ENCODE peak calls at places on chromosome 11, in four cellular contexts. W is body of pancreas; Z is uterus; S is CD4-positive, alpha-beta T cell. H is an unnamed sample.

GRCh38 chr11:70233511-70233919 is 30.4 kb downstream of the FADD start:
- DNase-seq in W (no peak), Z (no peak), S (no peak), H (peak)

GRCh38 chr11:65911682-65912568 is 6.9 kb downstream of the C11orf68 start:
- DNase-seq in W (peak), Z (peak), S (no peak), H (peak)

GRCh38 chr11:7600205-7600775 is 73.0 kb downstream of the CYB5R2 start:
- DNase-seq in W (peak), Z (no peak), S (no peak), H (peak)

GRCh38 chr11:77003954-77004353 is 30.2 kb upstream of the B3GNT6 start:
- DNase-seq in W (no peak), Z (no peak), S (no peak), H (no peak)

GRCh38 chr11:126918556-126918955 is 82.0 kb downstream of the KIRREL3 start:
- DNase-seq in W (no peak), Z (no peak), S (no peak), H (no peak)

GRCh38 chr11:7579226-7579825 is 65.5 kb downstream of the PPFIBP2 start:
- DNase-seq in W (no peak), Z (no peak), S (no peak), H (no peak)

GRCh38 chr11:20363149-20363499 is 390 bp upstream of the HTATIP2 start:
- DNase-seq in W (no peak), Z (no peak), S (no peak), H (no peak)

GRCh38 chr11:72330131-72330727 is 86.3 kb upstream of the PHOX2A start:
- DNase-seq in W (no peak), Z (no peak), S (no peak), H (no peak)

GRCh38 chr11:75219869-75220268 is 20.7 kb upstream of the TPBGL start:
- DNase-seq in W (no peak), Z (no peak), S (no peak), H (no peak)

GRCh38 chr11:125228425-125228824 is 63.9 kb downstream of the PKNOX2 start:
- DNase-seq in W (no peak), Z (no peak), S (no peak), H (no peak)

GRCh38 chr11:59216654-59217640 is 4.2 kb upstream of the MPEG1 start:
- DNase-seq in W (peak), Z (peak), S (no peak), H (peak)

GRCh38 chr11:129944696-129945095 is 49.3 kb upstream of the NFRKB start:
- DNase-seq in W (no peak), Z (no peak), S (no peak), H (no peak)

GRCh38 chr11:20599424-20600346 is at the start of gene SLC6A5:
- DNase-seq in W (peak), Z (no peak), S (no peak), H (peak)

GRCh38 chr11:44329472-44330230 is 19.7 kb upstream of the ALX4 start:
- DNase-seq in W (no peak), Z (no peak), S (no peak), H (no peak)

GRCh38 chr11:48165426-48165825 is 51.2 kb upstream of the OR4B1 start:
- DNase-seq in W (no peak), Z (no peak), S (no peak), H (no peak)

GRCh38 chr11:46672381-46672839 is 28.0 kb downstream of the ARHGAP1 start:
- DNase-seq in W (no peak), Z (no peak), S (no peak), H (no peak)

GRCh38 chr11:101582242-101583052 is 1.4 kb downstream of the TRPC6 start:
- DNase-seq in W (no peak), Z (no peak), S (no peak), H (no peak)

GRCh38 chr11:122681731-122682130 is 26.2 kb downstream of the UBASH3B start:
- DNase-seq in W (no peak), Z (no peak), S (no peak), H (no peak)

GRCh38 chr11:2697871-2698270 is 1.9 kb downstream of the KCNQ1OT1 start:
- DNase-seq in W (peak), Z (no peak), S (no peak), H (no peak)

GRCh38 chr11:105181100-105181499 is 41.5 kb upstream of the CARD18 start:
- DNase-seq in W (no peak), Z (no peak), S (no peak), H (no peak)

GRCh38 chr11:104275992-104276391 is 112.0 kb upstream of the PDGFD start:
- DNase-seq in W (no peak), Z (no peak), S (no peak), H (no peak)

GRCh38 chr11:57546869-57547518 is 9.6 kb downstream of the SMTNL1 start:
- DNase-seq in W (no peak), Z (no peak), S (no peak), H (no peak)

GRCh38 chr11:70029831-70030811 is 48.0 kb upstream of the ANO1 start:
- DNase-seq in W (peak), Z (no peak), S (no peak), H (no peak)

GRCh38 chr11:22432331-22433065 is 94.3 kb downstream of the SLC17A6 start:
- DNase-seq in W (peak), Z (peak), S (no peak), H (no peak)

GRCh38 chr11:69878927-69879733 is 59.9 kb upstream of the FGF3 start:
- DNase-seq in W (no peak), Z (no peak), S (no peak), H (no peak)

GRCh38 chr11:79269923-79270322 is 170.9 kb downstream of the TENM4 start:
- DNase-seq in W (no peak), Z (no peak), S (no peak), H (no peak)

GRCh38 chr11:87454246-87454645 is 416.5 kb downstream of the TMEM135 start:
- DNase-seq in W (peak), Z (no peak), S (no peak), H (no peak)

GRCh38 chr11:29842061-29842460 is 174.8 kb downstream of the KCNA4 start:
- DNase-seq in W (no peak), Z (no peak), S (no peak), H (no peak)

GRCh38 chr11:129828301-129828836 is 12.7 kb downstream of the TMEM45B start:
- DNase-seq in W (peak), Z (no peak), S (no peak), H (peak)

GRCh38 chr11:10581481-10582019 is 13.1 kb upstream of the LYVE1 start:
- DNase-seq in W (peak), Z (no peak), S (no peak), H (no peak)

GRCh38 chr11:125481531-125481930 is 14.5 kb downstream of the FEZ1 start:
- DNase-seq in W (no peak), Z (no peak), S (no peak), H (no peak)

GRCh38 chr11:3723014-3723708 is 52.0 kb upstream of the CHRNA10 start:
- DNase-seq in W (no peak), Z (no peak), S (no peak), H (no peak)

GRCh38 chr11:116931206-116931953 is 94.0 kb upstream of the APOA1 start:
- DNase-seq in W (no peak), Z (no peak), S (no peak), H (no peak)

GRCh38 chr11:92087916-92088537 is 136.6 kb upstream of the FAT3 start:
- DNase-seq in W (no peak), Z (no peak), S (no peak), H (no peak)

DNA sequence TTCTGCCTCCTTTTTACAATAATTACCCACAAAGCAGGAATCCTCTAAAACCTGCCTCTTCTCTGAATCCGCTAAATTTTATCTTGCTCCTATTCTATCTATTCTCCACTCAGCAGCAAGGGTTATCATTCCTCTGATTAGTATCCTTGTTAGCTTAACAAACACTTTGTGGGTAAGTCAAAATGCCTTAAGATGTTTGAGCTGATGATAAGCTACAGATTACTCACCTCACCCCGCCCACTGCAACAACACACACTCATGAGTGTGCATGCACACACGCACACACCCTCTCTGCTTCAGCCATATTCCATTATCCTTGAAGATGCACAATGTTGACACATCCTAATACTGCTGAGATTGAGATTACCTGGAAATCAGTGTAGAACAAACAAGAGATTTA is 130.8 kb downstream of the BBOX1 start:
- DNase-seq in W (no peak), Z (no peak), S (no peak), H (no peak)
- TF ChIP-seq CTCF in W (no peak), Z (no peak), S (no peak), H (no peak)

DNA sequence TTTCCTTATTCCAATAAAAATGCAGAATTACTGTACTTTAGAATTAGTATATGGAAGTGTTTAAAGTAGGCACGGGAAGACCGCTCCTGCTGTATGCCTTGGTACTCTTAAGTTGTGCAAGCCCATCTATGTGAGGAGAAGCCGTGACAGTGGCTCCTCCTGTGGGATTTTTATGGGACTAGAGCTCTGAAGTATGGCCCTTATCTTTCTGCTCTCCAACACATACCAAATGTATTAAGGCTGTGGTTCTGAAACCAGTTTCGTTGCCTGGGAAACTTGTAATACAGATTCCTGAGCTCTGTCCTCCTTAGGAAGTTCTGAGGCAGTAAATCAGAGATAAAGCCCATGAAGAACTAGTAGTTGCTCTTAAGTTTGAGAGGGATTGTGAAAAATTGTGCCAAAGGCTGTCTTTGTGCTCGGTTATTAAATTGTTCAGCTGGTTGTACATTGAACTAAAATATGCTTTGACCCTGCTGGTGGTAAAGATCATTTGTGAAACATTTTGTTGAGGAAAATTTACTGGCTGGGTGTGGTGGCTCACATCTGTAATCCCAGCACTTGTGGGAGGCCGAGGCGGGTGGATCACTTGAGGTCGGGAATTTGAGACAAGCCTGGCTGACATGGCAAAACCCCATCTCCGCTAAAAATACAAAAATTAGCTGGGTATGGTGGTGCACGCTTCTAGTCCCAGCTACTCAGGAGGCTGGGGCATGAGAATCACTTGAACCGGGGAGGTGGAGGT is 29.3 kb downstream of the RTN3 start:
- DNase-seq in W (no peak), Z (peak), S (no peak), H (no peak)
- TF ChIP-seq CTCF in W (no peak), Z (peak), S (no peak), H (no peak)

DNA sequence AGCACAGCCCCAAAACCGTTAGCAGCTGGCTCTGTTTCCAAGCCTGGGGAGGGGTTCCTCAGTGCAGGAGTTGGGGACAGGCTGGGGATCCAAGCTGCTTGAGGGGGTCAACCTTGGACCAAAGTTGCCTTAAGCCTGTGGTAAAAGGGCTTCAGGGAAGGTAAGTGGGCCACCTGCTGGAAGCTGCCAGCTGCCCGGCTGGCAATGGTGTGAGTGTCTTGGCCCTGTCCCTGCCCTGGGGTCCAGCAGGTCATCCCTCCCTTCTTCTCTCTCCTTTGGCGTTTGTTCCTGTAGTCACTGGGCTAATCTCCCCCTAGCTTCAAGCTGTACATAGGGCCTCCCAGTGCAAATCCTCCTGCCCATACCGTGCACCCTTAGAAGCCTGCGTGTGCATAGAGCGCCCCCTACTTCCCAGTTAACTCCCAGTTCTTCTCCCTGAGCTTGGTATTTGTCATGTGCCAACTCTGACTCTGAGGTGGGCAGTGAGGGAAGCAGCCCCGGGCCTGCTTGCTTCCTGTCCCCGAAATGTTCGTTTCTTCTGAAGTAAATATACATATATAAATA is 4.4 kb downstream of the TMEM258 start:
- DNase-seq in W (peak), Z (no peak), S (no peak), H (peak)
- TF ChIP-seq CTCF in W (peak), Z (peak), S (no peak), H (peak)

GRCh38 chr11:119673389-119674336 is 55.3 kb downstream of the NECTIN1 start:
- DNase-seq in W (peak), Z (no peak), S (peak), H (no peak)
- TF ChIP-seq CTCF in W (no peak), Z (no peak), S (no peak), H (no peak)

DNA sequence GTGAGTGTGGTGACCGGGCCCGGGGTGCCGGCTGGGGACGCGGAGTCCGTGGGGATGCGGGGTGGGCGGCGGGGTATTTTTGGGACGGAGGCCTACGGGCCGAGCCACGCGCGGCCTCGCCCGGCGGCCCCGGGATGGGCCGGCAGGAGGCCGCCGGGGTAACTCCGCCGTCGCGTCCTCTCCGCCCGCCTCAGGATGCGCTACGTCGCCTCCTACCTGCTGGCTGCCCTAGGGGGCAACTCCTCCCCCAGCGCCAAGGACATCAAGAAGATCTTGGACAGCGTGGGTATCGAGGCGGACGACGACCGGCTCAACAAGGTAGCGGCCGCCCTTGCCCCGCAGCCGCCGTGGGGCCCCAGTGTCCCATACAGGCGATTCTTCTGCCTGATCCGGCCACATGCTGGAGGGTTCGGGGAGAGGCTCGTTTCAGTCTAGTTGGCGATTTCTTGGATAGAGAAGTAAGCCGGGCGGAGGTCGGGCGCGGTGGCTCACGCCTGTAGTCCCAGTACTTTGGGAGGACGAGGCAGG is 337 bp downstream of the RPLP2 start:
- DNase-seq in W (no peak), Z (no peak), S (no peak), H (no peak)
- TF ChIP-seq CTCF in W (no peak), Z (peak), S (no peak), H (no peak)

GRCh38 chr11:18203723-18204122 is 31.1 kb downstream of the MRGPRX4 start:
- DNase-seq in W (no peak), Z (no peak), S (no peak), H (peak)
- TF ChIP-seq CTCF in W (no peak), Z (no peak), S (no peak), H (peak)

GRCh38 chr11:37623778-37624177 is 1025.7 kb upstream of the RAG2 start:
- DNase-seq in W (no peak), Z (no peak), S (no peak), H (no peak)
- TF ChIP-seq CTCF in W (no peak), Z (no peak), S (no peak), H (no peak)

DNA sequence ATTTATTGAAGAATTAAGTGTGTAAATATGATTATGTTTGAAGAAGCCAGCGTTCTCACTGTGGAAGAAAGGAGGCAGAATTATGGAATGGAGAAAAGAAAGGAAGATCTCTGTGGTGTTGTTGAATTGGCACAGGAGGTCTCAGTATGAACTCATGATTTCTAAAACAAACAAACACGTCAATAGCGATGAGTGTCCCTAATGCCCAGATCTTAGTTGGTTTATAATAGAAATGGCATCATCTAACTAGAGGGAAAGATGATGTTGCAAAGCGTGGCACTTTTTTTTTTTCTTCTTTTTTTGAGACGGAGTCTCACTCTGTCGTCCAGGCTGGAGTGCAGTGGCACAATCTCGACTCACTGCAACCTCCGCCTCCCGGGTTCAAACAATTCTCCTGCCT is 39.2 kb upstream of the SLN start:
- DNase-seq in W (no peak), Z (no peak), S (no peak), H (no peak)
- TF ChIP-seq CTCF in W (no peak), Z (no peak), S (no peak), H (no peak)

DNA sequence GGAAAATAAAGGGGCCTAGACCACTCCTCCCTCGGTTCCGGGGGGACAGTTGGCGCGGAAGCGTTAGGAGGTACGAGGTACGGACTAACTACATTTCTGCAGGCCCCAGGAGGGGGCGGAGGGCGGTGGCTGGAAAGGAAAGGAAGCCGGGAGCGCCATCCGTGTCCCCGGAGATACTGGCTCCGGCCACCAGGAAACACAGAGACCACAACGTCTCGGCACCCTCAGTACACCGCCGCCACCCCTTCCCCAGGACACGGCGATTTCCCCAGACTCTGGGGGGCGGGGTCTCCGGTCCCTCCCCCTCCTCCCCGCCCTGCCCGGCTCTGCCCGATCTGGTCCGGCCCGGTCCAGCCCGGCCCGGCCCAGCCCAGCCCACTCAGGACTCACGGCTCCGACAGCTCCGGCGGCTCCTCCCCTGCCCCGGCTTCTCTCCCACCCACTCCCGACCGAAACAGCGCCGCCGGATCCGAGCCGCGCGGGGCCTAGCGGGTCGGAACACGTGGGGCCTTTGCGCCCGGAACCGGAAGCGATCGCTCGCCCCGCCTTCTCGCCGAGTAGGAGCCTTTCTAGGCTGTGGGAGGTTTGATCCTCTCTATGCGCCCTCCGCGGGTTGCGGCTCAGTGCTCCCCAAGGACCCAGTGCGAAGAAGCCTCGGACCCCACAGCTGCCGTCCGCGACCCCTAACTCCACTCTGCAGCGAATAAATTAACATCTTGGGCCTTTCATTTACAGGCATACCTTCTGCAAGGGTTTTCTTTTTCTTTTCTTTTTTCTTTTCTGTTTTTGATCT is at the start of gene ZNF202:
- DNase-seq in W (peak), Z (peak), S (peak), H (peak)
- TF ChIP-seq CTCF in W (peak), Z (no peak), S (no peak), H (no peak)

GRCh38 chr11:109849946-109850345 is 243.2 kb upstream of the ZC3H12C start:
- DNase-seq in W (no peak), Z (no peak), S (no peak), H (no peak)

DNA sequence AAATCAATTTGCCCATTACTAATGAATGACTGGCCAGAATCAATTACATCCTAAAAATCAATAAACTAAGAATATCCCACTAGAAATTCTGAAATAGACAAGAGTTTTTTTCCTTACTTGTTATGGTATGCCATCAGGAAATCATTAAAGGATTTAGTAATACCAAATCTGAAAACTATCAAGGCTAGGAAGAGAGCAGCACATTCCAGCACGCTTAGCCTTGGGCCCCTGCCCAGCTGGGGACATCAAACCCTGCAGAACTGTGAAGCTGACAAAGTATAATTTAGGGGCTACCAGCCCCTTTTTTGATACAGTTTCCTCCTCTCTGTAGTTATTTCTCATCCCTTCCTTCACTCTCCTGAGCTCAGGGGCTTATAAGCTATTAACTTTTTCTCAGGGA is 247.8 kb upstream of the ZC3H12C start:
- DNase-seq in W (peak), Z (no peak), S (no peak), H (no peak)
- TF ChIP-seq CTCF in W (no peak), Z (no peak), S (no peak), H (no peak)